ENCODE peak calls at places on chromosome 9, in ten cellular contexts. I, A, R, M, J, S, C, Y, Q and O are unnamed samples.

GRCh38 chr9:91127653-91128052 is 234.1 kb downstream of the AUH start:
- DNase-seq in I (no peak), A (no peak), R (no peak), M (no peak), J (no peak), S (peak), C (peak), Y (no peak), Q (no peak), O (no peak)

GRCh38 chr9:76044420-76044819 is 153.9 kb downstream of the PCSK5 start:
- DNase-seq in I (no peak), A (no peak), R (no peak), M (no peak), J (no peak), S (peak), C (no peak), Y (no peak), Q (no peak), O (no peak)

GRCh38 chr9:105205787-105206511 is 38.5 kb upstream of the SLC44A1 start:
- DNase-seq in I (no peak), A (peak), R (peak), M (peak), J (no peak), S (peak), C (peak), Y (peak), Q (peak), O (peak)

GRCh38 chr9:21656776-21657637 is 145.4 kb upstream of the MTAP start:
- DNase-seq in I (no peak), A (no peak), R (peak), M (no peak), J (no peak), S (peak), C (peak), Y (no peak), Q (no peak), O (no peak)

GRCh38 chr9:127224883-127225739 is 39.5 kb upstream of the GARNL3 start:
- DNase-seq in I (peak), A (peak), R (peak), M (peak), J (peak), S (peak), C (peak), Y (peak), Q (peak), O (peak)

GRCh38 chr9:15642369-15642962 is 89.6 kb downstream of the CCDC171 start:
- DNase-seq in I (no peak), A (no peak), R (peak), M (no peak), J (peak), S (peak), C (peak), Y (no peak), Q (no peak), O (no peak)

GRCh38 chr9:76800901-76801300 is 36.7 kb downstream of the PCA3 start:
- DNase-seq in I (no peak), A (no peak), R (no peak), M (no peak), J (no peak), S (no peak), C (no peak), Y (no peak), Q (no peak), O (no peak)

GRCh38 chr9:122206118-122207046 is 22.4 kb downstream of the LHX6 start:
- DNase-seq in I (no peak), A (no peak), R (peak), M (no peak), J (no peak), S (peak), C (peak), Y (no peak), Q (no peak), O (no peak)

GRCh38 chr9:138022121-138022741 is 144.6 kb downstream of the CACNA1B start:
- DNase-seq in I (no peak), A (peak), R (no peak), M (no peak), J (no peak), S (peak), C (no peak), Y (peak), Q (no peak), O (no peak)

GRCh38 chr9:20262611-20263010 is 359.7 kb downstream of the MLLT3 start:
- DNase-seq in I (no peak), A (no peak), R (no peak), M (no peak), J (no peak), S (no peak), C (no peak), Y (no peak), Q (no peak), O (no peak)

GRCh38 chr9:130805510-130806387 is 29.3 kb upstream of the ABL1 start:
- DNase-seq in I (no peak), A (no peak), R (no peak), M (no peak), J (peak), S (peak), C (peak), Y (no peak), Q (no peak), O (no peak)

GRCh38 chr9:18438300-18438925 is 35.5 kb upstream of the ADAMTSL1 start:
- DNase-seq in I (no peak), A (peak), R (no peak), M (peak), J (no peak), S (peak), C (peak), Y (no peak), Q (peak), O (peak)

GRCh38 chr9:7371032-7371431 is 428.5 kb downstream of the DMAC1 start:
- DNase-seq in I (no peak), A (no peak), R (no peak), M (no peak), J (no peak), S (no peak), C (no peak), Y (no peak), Q (no peak), O (no peak)

DNA sequence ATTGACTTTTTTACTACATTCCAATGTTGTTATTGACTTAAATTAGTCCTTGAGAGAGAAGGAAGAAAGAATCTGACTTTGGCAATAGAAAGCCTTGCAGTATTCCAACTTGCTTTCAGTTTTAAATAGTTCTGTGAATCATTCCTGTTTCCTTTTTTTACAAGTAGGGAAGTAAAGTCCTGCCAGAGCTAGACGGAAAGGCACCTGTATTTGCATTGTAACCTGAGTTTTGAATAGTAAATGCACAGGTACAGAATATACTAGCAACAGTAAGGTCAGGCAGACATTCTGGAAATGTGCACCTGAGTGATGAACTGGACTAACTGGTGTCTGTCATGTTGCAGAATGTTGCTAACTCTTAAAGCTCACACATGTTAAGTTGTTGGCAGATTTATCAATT is 100.9 kb downstream of the PRKACG start:
- DNase-seq in I (no peak), A (no peak), R (no peak), M (no peak), J (no peak), S (no peak), C (no peak), Y (no peak), Q (no peak), O (no peak)
- H3K4me3 ChIP-seq in I (no peak), A (no peak), R (no peak), M (no peak), J (no peak), S (no peak), C (no peak), Y (no peak), Q (no peak), O (no peak)

DNA sequence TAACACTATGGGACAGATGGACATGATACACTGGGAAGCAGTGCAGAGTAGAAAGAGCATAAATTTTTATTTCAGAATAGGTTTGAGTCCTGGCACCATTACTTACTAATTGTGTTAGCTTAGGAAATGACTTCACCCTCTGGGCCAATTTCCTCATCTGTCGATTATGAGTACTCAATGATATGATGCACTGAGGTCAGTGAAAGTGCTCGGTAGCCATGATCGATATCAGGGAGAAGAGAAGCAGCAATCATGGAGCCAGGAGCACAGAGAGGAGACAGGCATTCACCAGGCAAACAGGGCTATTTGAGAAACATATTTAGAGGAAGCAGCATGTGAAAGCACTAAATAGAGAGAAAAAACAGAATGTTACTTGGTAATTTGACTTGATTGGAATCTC is 29.4 kb downstream of the NR6A1 start:
- DNase-seq in I (no peak), A (no peak), R (no peak), M (no peak), J (no peak), S (peak), C (no peak), Y (no peak), Q (no peak), O (no peak)
- H3K4me3 ChIP-seq in I (no peak), A (no peak), R (no peak), M (no peak), J (no peak), S (no peak), C (no peak), Y (no peak), Q (no peak), O (no peak)

GRCh38 chr9:108997112-108997511 is 16.2 kb downstream of the CTNNAL1 start:
- DNase-seq in I (no peak), A (no peak), R (no peak), M (no peak), J (no peak), S (no peak), C (no peak), Y (no peak), Q (no peak), O (no peak)
- H3K4me3 ChIP-seq in I (no peak), A (no peak), R (no peak), M (no peak), J (no peak), S (no peak), C (no peak), Y (no peak), Q (no peak), O (no peak)

GRCh38 chr9:5958273-5958672 is 57.2 kb downstream of the RANBP6 start:
- DNase-seq in I (no peak), A (no peak), R (no peak), M (no peak), J (peak), S (no peak), C (no peak), Y (no peak), Q (no peak), O (no peak)

GRCh38 chr9:5951686-5952211 is 61.1 kb downstream of the MLANA start:
- DNase-seq in I (no peak), A (no peak), R (peak), M (no peak), J (no peak), S (peak), C (peak), Y (no peak), Q (no peak), O (no peak)

GRCh38 chr9:5949103-5949699 is 58.5 kb downstream of the MLANA start:
- DNase-seq in I (peak), A (no peak), R (no peak), M (no peak), J (no peak), S (peak), C (peak), Y (no peak), Q (no peak), O (no peak)

GRCh38 chr9:5957166-5957565 is 58.3 kb downstream of the RANBP6 start:
- DNase-seq in I (no peak), A (no peak), R (no peak), M (no peak), J (no peak), S (no peak), C (no peak), Y (no peak), Q (no peak), O (no peak)

DNA sequence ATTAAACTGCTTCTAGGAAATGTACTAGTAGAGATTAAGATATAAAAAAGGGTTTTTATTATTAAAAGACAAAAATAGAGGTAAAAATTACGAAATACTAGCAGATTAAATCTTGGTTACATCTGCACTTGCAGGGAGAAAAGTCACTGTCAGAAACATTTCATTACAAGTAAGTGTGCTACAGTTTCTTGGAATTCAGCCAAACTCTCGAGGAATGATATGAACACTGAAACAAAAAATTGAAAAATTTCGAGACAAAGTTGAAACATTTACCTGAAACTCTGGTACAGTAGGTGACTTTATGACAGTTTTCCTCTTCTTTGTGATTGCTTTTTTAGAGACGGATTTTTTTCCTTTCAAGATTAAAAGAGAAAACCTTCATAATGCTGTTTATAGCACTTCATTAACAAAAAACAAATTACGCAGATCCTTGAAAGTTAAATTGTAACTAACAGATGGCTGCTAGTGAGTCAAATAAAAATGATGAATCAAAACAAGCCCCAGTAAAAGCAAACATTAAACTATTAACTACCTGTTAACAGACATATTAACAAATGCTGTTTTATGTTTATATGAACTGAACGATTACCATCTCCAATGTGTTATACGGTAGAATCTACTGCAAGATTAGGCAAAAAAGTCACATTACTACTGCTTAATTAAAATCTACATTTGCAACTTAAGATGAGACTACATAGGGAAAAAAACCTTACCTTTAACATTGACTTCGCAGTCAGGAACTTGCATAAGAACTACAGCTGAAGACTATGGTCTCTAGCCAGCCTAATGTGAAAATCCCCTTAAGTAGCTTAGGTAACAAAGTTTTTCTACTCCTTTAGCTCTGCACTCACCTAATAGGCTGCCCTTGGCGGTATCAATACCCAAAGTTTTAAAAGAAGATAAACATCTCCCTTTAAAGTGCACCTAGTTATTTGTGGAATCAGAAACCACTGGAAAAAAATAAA is 61.4 kb downstream of the RANBP6 start:
- DNase-seq in I (no peak), A (no peak), R (no peak), M (no peak), J (no peak), S (no peak), C (peak), Y (no peak), Q (no peak), O (no peak)
- H3K4me3 ChIP-seq in I (no peak), A (no peak), R (no peak), M (no peak), J (no peak), S (no peak), C (no peak), Y (no peak), Q (no peak), O (no peak)

DNA sequence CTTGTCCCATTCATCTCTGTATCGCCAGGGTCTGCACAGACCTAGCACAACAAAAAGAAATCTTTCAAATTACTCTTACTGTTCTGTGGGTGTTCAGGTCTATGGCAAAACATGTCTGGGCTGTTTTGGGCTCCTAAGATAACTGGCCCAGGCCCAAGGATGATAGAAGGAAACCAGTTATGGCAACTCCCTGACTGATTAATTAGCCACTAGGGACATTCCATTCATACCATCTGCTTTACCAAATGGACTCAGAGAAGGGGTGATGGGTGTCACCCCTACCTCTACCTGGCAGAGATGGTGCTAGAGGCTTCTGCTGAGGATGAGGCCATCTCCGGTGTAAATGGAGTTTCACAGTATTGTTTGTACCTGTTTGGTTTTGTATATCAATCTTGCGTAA is 1.9 kb downstream of the SLC31A2 start:
- DNase-seq in I (no peak), A (no peak), R (no peak), M (no peak), J (no peak), S (peak), C (peak), Y (no peak), Q (no peak), O (no peak)
- H3K4me3 ChIP-seq in I (no peak), A (peak), R (no peak), M (no peak), J (no peak), S (peak), C (peak), Y (no peak), Q (peak), O (peak)

GRCh38 chr9:92887880-92888338 is 10.1 kb upstream of the ZNF484 start:
- DNase-seq in I (no peak), A (no peak), R (no peak), M (no peak), J (peak), S (no peak), C (no peak), Y (no peak), Q (no peak), O (no peak)

GRCh38 chr9:92877531-92878430 is at the start of gene ZNF484:
- DNase-seq in I (peak), A (peak), R (peak), M (peak), J (peak), S (peak), C (peak), Y (peak), Q (peak), O (peak)

DNA sequence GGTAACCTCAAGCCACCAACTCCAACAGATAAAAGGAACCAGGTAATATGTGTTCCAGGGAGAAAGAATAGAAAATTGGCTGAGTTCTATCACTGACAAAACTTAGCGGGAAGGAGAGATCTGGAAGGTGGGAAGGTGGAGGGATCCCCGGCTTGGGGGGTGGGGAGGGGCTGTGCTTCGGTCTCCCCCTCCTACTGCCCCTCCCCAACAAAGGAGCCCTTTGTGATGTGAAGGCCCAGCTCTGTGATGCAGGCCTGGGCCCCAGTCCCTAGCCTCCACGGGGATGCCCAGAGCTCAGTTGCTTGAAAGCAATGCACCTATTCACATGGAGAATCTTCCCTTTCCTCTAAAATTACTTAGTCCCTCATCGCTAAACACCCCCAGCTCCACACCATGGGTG is 4.4 kb upstream of the ZNF484 start:
- DNase-seq in I (no peak), A (no peak), R (no peak), M (no peak), J (no peak), S (no peak), C (no peak), Y (no peak), Q (no peak), O (no peak)
- H3K4me3 ChIP-seq in I (no peak), A (no peak), R (no peak), M (no peak), J (no peak), S (no peak), C (no peak), Y (no peak), Q (no peak), O (no peak)

GRCh38 chr9:129178579-129178909 is 483 bp upstream of the IER5L start:
- DNase-seq in I (no peak), A (no peak), R (no peak), M (no peak), J (no peak), S (no peak), C (no peak), Y (no peak), Q (no peak), O (no peak)
- H3K4me3 ChIP-seq in I (peak), A (peak), R (peak), M (peak), J (peak), S (peak), C (no peak), Y (no peak), Q (peak), O (peak)

DNA sequence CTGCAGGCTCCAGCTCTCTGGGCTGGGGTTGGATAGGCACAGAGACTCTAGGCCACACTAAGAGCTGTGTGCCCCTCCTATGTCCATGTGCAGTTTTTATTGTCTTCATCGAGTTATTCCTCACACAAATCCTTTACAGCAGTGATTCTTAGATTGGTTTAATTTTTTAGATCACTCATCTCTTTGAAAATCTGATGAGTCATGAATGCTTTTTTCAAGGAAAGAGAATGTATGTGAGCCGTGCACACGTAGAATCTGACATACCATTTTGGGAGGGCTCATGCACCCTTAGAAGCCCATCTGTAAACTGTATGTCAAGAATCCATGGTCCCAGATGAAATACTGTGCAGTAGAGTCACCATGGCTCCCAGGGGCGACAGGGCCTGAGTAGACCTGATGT is 100.7 kb upstream of the S1PR3 start:
- DNase-seq in I (no peak), A (no peak), R (no peak), M (no peak), J (no peak), S (peak), C (no peak), Y (no peak), Q (no peak), O (no peak)
- H3K4me3 ChIP-seq in I (no peak), A (no peak), R (no peak), M (no peak), J (no peak), S (no peak), C (no peak), Y (no peak), Q (no peak), O (no peak)

DNA sequence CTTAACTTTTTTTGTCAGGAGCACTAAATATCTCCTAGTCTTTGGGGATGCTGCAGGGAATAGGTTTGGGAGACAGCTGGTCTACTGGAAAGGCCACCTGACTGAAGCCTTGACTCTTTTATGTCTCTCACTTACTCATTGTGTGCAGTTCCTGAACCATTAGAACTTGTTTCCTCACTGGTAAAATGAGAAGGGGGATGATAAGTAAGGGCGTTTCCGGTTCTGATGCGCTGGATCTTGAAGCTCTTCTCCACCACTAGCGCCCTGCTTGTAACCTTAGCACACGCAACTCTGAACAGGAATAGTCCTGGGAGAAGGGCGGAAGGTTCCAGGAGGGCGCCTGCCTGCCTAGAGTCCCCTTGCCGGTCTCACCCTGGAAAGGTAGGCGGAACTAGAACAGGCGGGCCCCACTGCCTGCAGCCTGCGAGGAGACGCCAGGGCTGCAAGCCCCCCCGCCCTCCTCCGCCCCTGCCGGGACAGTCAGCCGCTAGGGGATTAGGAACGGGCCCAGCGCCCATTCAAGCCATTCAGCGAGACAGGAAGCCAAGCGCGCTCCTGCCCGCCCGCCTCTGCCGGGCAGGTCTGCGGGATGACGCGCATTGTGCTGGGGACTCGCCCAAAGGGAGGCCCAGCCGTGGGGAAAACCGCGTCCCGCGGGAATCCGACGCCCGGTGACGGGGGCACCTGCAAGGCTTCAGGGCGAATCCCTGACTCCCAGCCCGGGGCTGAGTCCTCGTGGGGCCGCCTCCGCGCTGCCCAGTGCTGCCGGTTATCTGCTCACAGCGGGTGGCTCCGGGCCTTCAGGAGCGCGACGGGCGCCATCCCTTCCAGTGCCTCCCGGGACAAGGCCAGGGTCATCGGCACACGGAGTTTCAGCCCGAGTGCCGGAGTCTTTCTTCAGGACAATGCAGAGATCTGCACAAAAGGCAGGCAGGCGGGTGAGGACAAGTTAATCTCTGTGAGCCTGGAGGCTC is 44.0 kb upstream of the XPA start:
- DNase-seq in I (peak), A (peak), R (no peak), M (peak), J (no peak), S (peak), C (peak), Y (peak), Q (peak), O (peak)
- H3K4me3 ChIP-seq in I (peak), A (peak), R (peak), M (peak), J (no peak), S (peak), C (peak), Y (peak), Q (peak), O (peak)